ENCODE peak calls at places on chromosomes 2 and 18, in four cellular contexts. One of them, this sample, is unnamed.

GRCh38 chr18:40055262-40055661 is 1899.8 kb upstream of the PIK3C3 start:
- DNase-seq in heart left ventricle: no peak
- DNase-seq in tibial artery: no peak
- DNase-seq in AG04450: no peak
- DNase-seq in this sample: no peak

GRCh38 chr18:77716282-77716681 is 466.6 kb downstream of the GALR1 start:
- DNase-seq in heart left ventricle: no peak
- DNase-seq in tibial artery: no peak
- DNase-seq in AG04450: no peak
- DNase-seq in this sample: no peak

GRCh38 chr2:98376301-98376945 is 30.2 kb downstream of the CNGA3 start:
- DNase-seq in AG04450: no peak
- DNase-seq in heart left ventricle: no peak
- DNase-seq in tibial artery: no peak
- DNase-seq in this sample: peak; percentile 52

GRCh38 chr2:16613475-16613874 is 52.2 kb downstream of the CYRIA start:
- DNase-seq in AG04450: no peak
- DNase-seq in tibial artery: no peak
- DNase-seq in heart left ventricle: no peak
- DNase-seq in this sample: no peak

GRCh38 chr18:48473816-48474215 is 64.6 kb upstream of the ZBTB7C start:
- DNase-seq in heart left ventricle: no peak
- DNase-seq in AG04450: no peak
- DNase-seq in tibial artery: no peak
- DNase-seq in this sample: no peak

GRCh38 chr2:186309901-186310300 is 176.2 kb upstream of the ZC3H15 start:
- DNase-seq in AG04450: no peak
- DNase-seq in tibial artery: no peak
- DNase-seq in heart left ventricle: peak; percentile 6
- DNase-seq in this sample: peak; percentile 32

GRCh38 chr2:128108166-128108565 is 17.2 kb downstream of the UGGT1 start:
- DNase-seq in AG04450: no peak
- DNase-seq in heart left ventricle: no peak
- DNase-seq in tibial artery: no peak
- DNase-seq in this sample: no peak

GRCh38 chr2:39658371-39658770 is 7.3 kb upstream of the TMEM178A start:
- DNase-seq in heart left ventricle: no peak
- DNase-seq in tibial artery: no peak
- DNase-seq in AG04450: no peak
- DNase-seq in this sample: no peak

GRCh38 chr2:101396352-101396717 is 9.0 kb upstream of the CREG2 start:
- DNase-seq in AG04450: peak; percentile 69
- DNase-seq in heart left ventricle: no peak
- DNase-seq in tibial artery: no peak
- DNase-seq in this sample: peak; percentile 83

GRCh38 chr18:13070460-13070859 is 79.3 kb downstream of the CEP192 start:
- DNase-seq in tibial artery: no peak
- DNase-seq in AG04450: no peak
- DNase-seq in heart left ventricle: no peak
- DNase-seq in this sample: no peak

GRCh38 chr2:8553643-8554042 is 128.2 kb upstream of the ID2 start:
- DNase-seq in tibial artery: no peak
- DNase-seq in heart left ventricle: no peak
- DNase-seq in AG04450: no peak
- DNase-seq in this sample: no peak

GRCh38 chr18:56436651-56437050 is 201.7 kb downstream of the TXNL1 start:
- DNase-seq in heart left ventricle: no peak
- DNase-seq in tibial artery: no peak
- DNase-seq in AG04450: no peak
- DNase-seq in this sample: no peak
- H3K4me3 ChIP-seq in heart left ventricle: no peak overlapping the region
- H3K4me3 ChIP-seq in tibial artery: no peak overlapping the region
- H3K4me3 ChIP-seq in AG04450: no peak overlapping the region
- H3K4me3 ChIP-seq in this sample: no peak overlapping the region

DNA sequence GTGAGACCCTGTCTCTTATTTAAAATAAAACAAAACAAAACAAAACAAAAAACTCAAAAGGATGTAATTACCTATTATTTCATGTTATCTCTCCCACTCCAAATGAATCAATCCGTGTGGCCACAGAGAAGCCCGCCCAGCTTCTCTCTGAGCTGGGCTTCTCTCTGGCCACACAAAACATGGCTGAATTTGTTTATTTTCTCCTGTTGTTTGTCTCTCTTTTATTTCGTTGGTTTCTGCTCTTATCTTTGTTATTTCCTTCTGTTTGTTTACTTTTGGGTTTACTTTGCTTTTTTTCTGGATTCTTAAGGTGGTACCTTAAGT is 1.5 kb upstream of the TRABD2A start:
- DNase-seq in AG04450: no peak
- DNase-seq in heart left ventricle: no peak
- DNase-seq in tibial artery: no peak
- DNase-seq in this sample: no peak
- TF ChIP-seq CTCF in AG04450: no peak
- TF ChIP-seq CTCF in heart left ventricle: no peak
- TF ChIP-seq CTCF in tibial artery: no peak
- TF ChIP-seq CTCF in this sample: no peak

DNA sequence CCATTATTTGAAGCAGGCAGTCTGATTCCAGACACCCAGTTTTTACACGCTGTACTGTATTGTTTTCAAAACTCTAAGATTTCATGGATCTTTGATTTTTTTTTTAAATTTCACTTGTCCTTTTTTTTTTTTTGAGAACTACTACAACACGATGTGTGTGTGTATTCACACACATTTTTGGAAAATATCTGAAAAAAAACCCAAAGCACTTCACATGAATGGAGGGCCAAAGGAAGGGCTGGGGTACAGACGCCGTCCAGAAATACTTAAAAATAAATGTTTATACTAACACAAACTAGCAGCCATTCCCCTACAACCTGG is 314 bp upstream of the SSB start:
- DNase-seq in tibial artery: no peak
- DNase-seq in heart left ventricle: no peak
- DNase-seq in AG04450: no peak
- DNase-seq in this sample: no peak
- H3K4me3 ChIP-seq in tibial artery: peak overlapping the region; percentile 86
- H3K4me3 ChIP-seq in heart left ventricle: peak overlapping the region; percentile 89
- H3K4me3 ChIP-seq in AG04450: peak overlapping the region; percentile 88
- H3K4me3 ChIP-seq in this sample: peak overlapping the region; percentile 72

GRCh38 chr2:29317077-29317517 is 201.9 kb downstream of the CLIP4 start:
- DNase-seq in heart left ventricle: no peak
- DNase-seq in tibial artery: no peak
- DNase-seq in AG04450: no peak
- DNase-seq in this sample: no peak

GRCh38 chr2:29317801-29318485 is 202.7 kb downstream of the CLIP4 start:
- DNase-seq in AG04450: no peak
- DNase-seq in tibial artery: no peak
- DNase-seq in heart left ventricle: no peak
- DNase-seq in this sample: no peak

GRCh38 chr2:29311458-29311857 is 196.2 kb downstream of the CLIP4 start:
- DNase-seq in AG04450: no peak
- DNase-seq in heart left ventricle: no peak
- DNase-seq in tibial artery: no peak
- DNase-seq in this sample: no peak

GRCh38 chr2:29310665-29311348 is 195.6 kb downstream of the CLIP4 start:
- DNase-seq in heart left ventricle: no peak
- DNase-seq in AG04450: no peak
- DNase-seq in tibial artery: no peak
- DNase-seq in this sample: no peak

DNA sequence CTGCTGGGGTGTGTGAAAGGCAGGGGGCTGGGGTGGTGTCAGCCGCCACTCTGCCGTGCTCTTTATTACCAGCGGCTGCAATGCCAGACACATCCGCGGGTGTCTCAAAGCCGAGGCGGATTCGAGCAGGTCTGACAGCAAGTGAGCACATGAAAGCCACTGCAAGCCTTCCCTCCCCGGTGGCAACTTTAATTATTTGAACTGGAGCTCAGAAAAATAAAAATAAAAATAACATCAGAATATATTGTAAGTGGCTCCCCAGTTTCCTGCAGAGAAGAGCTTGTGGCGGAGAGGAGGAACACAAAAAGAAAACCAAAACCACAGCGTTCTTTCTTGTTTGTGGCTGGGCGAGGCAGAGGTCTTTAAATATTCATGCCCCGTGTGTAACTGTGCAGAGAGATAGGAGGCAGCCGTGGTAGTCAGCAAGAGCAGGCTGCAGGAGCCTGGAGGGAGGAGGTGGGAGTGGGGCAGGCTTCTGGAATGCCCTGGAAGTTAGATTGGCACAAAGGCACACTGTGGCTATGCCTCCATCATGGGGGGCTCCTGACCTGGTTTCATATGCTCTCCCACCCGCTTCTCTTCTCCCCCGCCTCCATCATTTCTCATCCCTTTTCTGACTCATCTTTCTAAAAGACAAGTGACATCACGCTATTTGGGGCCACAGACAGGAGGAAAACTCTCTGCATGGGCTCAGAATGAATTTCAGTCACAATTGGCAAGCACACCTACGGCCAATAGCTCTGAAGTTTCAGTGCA is 199.8 kb downstream of the CLIP4 start:
- DNase-seq in AG04450: no peak
- DNase-seq in heart left ventricle: no peak
- DNase-seq in tibial artery: no peak
- DNase-seq in this sample: no peak
- TF ChIP-seq CTCF in AG04450: peak; percentile 26
- TF ChIP-seq CTCF in heart left ventricle: no peak
- TF ChIP-seq CTCF in tibial artery: no peak
- TF ChIP-seq CTCF in this sample: no peak

GRCh38 chr2:181678744-181679543 is 1.4 kb downstream of the NEUROD1 start:
- DNase-seq in AG04450: no peak
- DNase-seq in tibial artery: no peak
- DNase-seq in heart left ventricle: no peak
- DNase-seq in this sample: no peak

GRCh38 chr2:181682026-181682789 is 1.9 kb upstream of the NEUROD1 start:
- DNase-seq in heart left ventricle: no peak
- DNase-seq in AG04450: no peak
- DNase-seq in tibial artery: no peak
- DNase-seq in this sample: no peak

GRCh38 chr2:181680937-181681811 is 857 bp upstream of the NEUROD1 start:
- DNase-seq in heart left ventricle: no peak
- DNase-seq in tibial artery: no peak
- DNase-seq in AG04450: no peak
- DNase-seq in this sample: no peak

GRCh38 chr2:181679544-181679979 is 755 bp downstream of the NEUROD1 start:
- DNase-seq in heart left ventricle: no peak
- DNase-seq in AG04450: no peak
- DNase-seq in tibial artery: no peak
- DNase-seq in this sample: no peak

DNA sequence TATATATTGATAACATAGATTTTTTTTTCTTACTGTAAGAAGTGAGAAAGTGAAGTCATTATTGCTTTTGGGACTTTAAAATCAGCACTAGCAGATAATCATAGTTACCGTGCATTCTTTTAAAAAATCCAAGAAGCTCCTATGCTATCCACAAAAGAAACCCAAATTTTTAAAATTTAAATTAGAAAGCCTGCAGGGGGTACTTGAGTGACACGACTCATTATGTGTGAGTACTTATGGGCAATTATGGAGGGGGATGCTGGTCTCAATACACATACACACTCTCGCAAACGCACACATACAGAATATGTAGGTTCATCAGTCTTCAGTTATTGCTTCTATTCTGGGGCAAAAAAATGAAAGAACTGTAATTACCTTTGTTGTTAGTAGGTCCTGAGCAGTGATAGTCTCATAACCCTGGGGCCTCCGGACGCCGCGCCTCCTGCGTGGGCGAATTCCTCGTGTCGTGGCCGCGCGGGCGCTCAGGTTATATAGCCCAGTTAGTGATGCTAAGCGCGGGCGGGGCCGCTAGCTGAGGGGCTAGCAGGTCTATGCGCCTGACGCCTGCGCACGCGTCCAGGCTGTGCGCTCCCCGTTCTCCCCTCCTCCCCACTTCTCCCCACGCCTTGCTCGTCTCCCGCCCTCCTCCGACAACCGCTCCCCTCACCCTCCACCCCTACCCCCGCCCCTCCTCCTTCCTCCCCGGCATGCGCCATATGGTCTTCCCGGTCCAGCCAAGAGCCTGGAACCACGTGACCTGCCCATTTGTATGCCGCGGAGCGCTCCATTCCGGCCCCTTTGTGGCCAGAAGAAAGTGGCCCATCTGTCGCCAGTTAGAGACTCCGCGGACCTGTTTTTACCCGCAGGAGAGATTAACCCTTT is at the start of gene NEUROD1:
- DNase-seq in heart left ventricle: no peak
- DNase-seq in tibial artery: no peak
- DNase-seq in AG04450: no peak
- DNase-seq in this sample: no peak
- H3K4me3 ChIP-seq in heart left ventricle: no peak within 1 kb of the TSS
- H3K4me3 ChIP-seq in tibial artery: peak within 1 kb of the TSS; percentile 14
- H3K4me3 ChIP-seq in AG04450: peak within 1 kb of the TSS; percentile 22
- H3K4me3 ChIP-seq in this sample: peak within 1 kb of the TSS; percentile 24

GRCh38 chr18:58898427-58898826 is 33.8 kb downstream of the ZNF532 start:
- DNase-seq in AG04450: no peak
- DNase-seq in tibial artery: no peak
- DNase-seq in heart left ventricle: no peak
- DNase-seq in this sample: no peak

GRCh38 chr18:58901783-58902182 is 37.1 kb downstream of the ZNF532 start:
- DNase-seq in tibial artery: no peak
- DNase-seq in heart left ventricle: no peak
- DNase-seq in AG04450: no peak
- DNase-seq in this sample: no peak

GRCh38 chr18:58897994-58898393 is 33.3 kb downstream of the ZNF532 start:
- DNase-seq in heart left ventricle: no peak
- DNase-seq in tibial artery: no peak
- DNase-seq in AG04450: no peak
- DNase-seq in this sample: no peak

GRCh38 chr18:58901143-58901542 is 36.5 kb downstream of the ZNF532 start:
- DNase-seq in heart left ventricle: no peak
- DNase-seq in AG04450: no peak
- DNase-seq in tibial artery: no peak
- DNase-seq in this sample: no peak

GRCh38 chr18:58900015-58900649 is 35.5 kb downstream of the ZNF532 start:
- DNase-seq in tibial artery: no peak
- DNase-seq in heart left ventricle: peak; percentile 72
- DNase-seq in AG04450: no peak
- DNase-seq in this sample: no peak
- TF ChIP-seq CTCF in tibial artery: no peak
- TF ChIP-seq CTCF in heart left ventricle: no peak
- TF ChIP-seq CTCF in AG04450: no peak
- TF ChIP-seq CTCF in this sample: no peak

GRCh38 chr2:113892004-113892740 is 2.3 kb downstream of the ACTR3 start:
- DNase-seq in tibial artery: no peak
- DNase-seq in AG04450: no peak
- DNase-seq in heart left ventricle: no peak
- DNase-seq in this sample: no peak
- H3K4me3 ChIP-seq in tibial artery: peak overlapping the region; percentile 99
- H3K4me3 ChIP-seq in AG04450: peak overlapping the region; percentile 91
- H3K4me3 ChIP-seq in heart left ventricle: peak overlapping the region; percentile 80
- H3K4me3 ChIP-seq in this sample: peak overlapping the region; percentile 95